ENCODE peak calls at places on chromosomes 2 and 18, in four cellular contexts. D, P, S and J are unnamed samples.
A peak's percentile ranks its signal among the peaks of the same experiment; 100 is the strongest.

GRCh38 chr2:241137276-241138190 is 11.7 kb downstream of the PASK start:
- DNase-seq in D (peak; percentile 24), P (no peak), S (no peak), J (no peak)

GRCh38 chr2:72023678-72024390 is 123.8 kb downstream of the CYP26B1 start:
- DNase-seq in D (no peak), P (no peak), S (no peak), J (no peak)

GRCh38 chr2:25339791-25340339 is 1.9 kb downstream of the DNMT3A start:
- DNase-seq in D (peak; percentile 71), P (peak; percentile 30), S (no peak), J (no peak)

GRCh38 chr2:196925768-196926561 is 542 bp downstream of the PGAP1 start:
- DNase-seq in D (peak; percentile 57), P (peak; percentile 44), S (peak; percentile 32), J (no peak)

GRCh38 chr2:160324161-160324768 is 124.2 kb upstream of the ITGB6 start:
- DNase-seq in D (peak; percentile 51), P (peak; percentile 33), S (peak; percentile 48), J (no peak)

GRCh38 chr18:31648966-31649429 is 35.4 kb downstream of the B4GALT6 start:
- DNase-seq in D (no peak), P (no peak), S (peak; percentile 75), J (peak; percentile 63)

GRCh38 chr2:18721038-18721922 is 131.9 kb upstream of the NT5C1B start:
- DNase-seq in D (no peak), P (no peak), S (no peak), J (no peak)

GRCh38 chr18:56563568-56563967 is 74.8 kb downstream of the TXNL1 start:
- DNase-seq in D (no peak), P (no peak), S (no peak), J (no peak)

GRCh38 chr2:239700946-239701345 is 300.1 kb upstream of the HDAC4 start:
- DNase-seq in D (no peak), P (no peak), S (no peak), J (no peak)

GRCh38 chr2:188414412-188414811 is 122.7 kb downstream of the GULP1 start:
- DNase-seq in D (no peak), P (no peak), S (peak; percentile 65), J (no peak)

GRCh38 chr2:136381722-136382633 is 264.0 kb upstream of the CXCR4 start:
- DNase-seq in D (no peak), P (no peak), S (no peak), J (no peak)

GRCh38 chr2:62197017-62197586 is 1.2 kb downstream of the B3GNT2 start:
- DNase-seq in D (peak; percentile 63), P (no peak), S (no peak), J (no peak)

GRCh38 chr2:25290811-25291510 is 50.8 kb downstream of the DNMT3A start:
- DNase-seq in D (no peak), P (no peak), S (peak; percentile 63), J (no peak)

GRCh38 chr2:203097735-203098134 is 83.1 kb downstream of the NBEAL1 start:
- DNase-seq in D (no peak), P (no peak), S (no peak), J (no peak)

GRCh38 chr18:9872823-9873222 is 12.9 kb upstream of the TXNDC2 start:
- DNase-seq in D (no peak), P (no peak), S (no peak), J (no peak)

GRCh38 chr18:49161627-49162026 is 210.9 kb upstream of the SMAD7 start:
- DNase-seq in D (no peak), P (no peak), S (peak; percentile 89), J (no peak)

GRCh38 chr2:158931577-158931976 is 36.9 kb upstream of the TANC1 start:
- DNase-seq in D (no peak), P (no peak), S (peak; percentile 90), J (no peak)

GRCh38 chr2:54240515-54241219 is 15.4 kb downstream of the TSPYL6 start:
- DNase-seq in D (no peak), P (no peak), S (peak; percentile 77), J (no peak)

GRCh38 chr2:138493334-138493733 is 8.2 kb upstream of the SPOPL start:
- DNase-seq in D (no peak), P (no peak), S (peak; percentile 13), J (no peak)

GRCh38 chr2:223366566-223366965 is 235.6 kb downstream of the SCG2 start:
- DNase-seq in D (no peak), P (no peak), S (no peak), J (no peak)

GRCh38 chr2:794554-795244 is 117.5 kb upstream of the TMEM18 start:
- DNase-seq in D (no peak), P (no peak), S (no peak), J (no peak)

GRCh38 chr2:20443276-20443920 is 3.5 kb upstream of the RHOB start:
- DNase-seq in D (no peak), P (no peak), S (no peak), J (peak; percentile 86)

GRCh38 chr2:218430721-218431120 is 11.8 kb downstream of the VIL1 start:
- DNase-seq in D (no peak), P (no peak), S (no peak), J (no peak)

GRCh38 chr2:177625744-177626655 is 233.4 kb downstream of the AGPS start:
- DNase-seq in D (no peak), P (no peak), S (no peak), J (no peak)

GRCh38 chr2:35973132-35973736 is 382.3 kb upstream of the CRIM1 start:
- DNase-seq in D (no peak), P (no peak), S (peak; percentile 43), J (peak; percentile 5)

GRCh38 chr2:65599693-65600092 is 167.3 kb upstream of the SPRED2 start:
- DNase-seq in D (no peak), P (no peak), S (no peak), J (no peak)

GRCh38 chr2:38610851-38611801 is 8.4 kb upstream of the HNRNPLL start:
- DNase-seq in D (no peak), P (no peak), S (peak; percentile 72), J (no peak)

GRCh38 chr2:220913384-220913783 is 658.7 kb downstream of the EPHA4 start:
- DNase-seq in D (no peak), P (no peak), S (peak; percentile 36), J (no peak)

GRCh38 chr2:204024503-204024902 is 87.9 kb downstream of the ICOS start:
- DNase-seq in D (no peak), P (peak; percentile 37), S (peak; percentile 33), J (no peak)

GRCh38 chr2:67295851-67296250 is 101.3 kb upstream of the ETAA1 start:
- DNase-seq in D (no peak), P (no peak), S (peak; percentile 30), J (no peak)

GRCh38 chr2:203225423-203226039 is 13.3 kb upstream of the CYP20A1 start:
- DNase-seq in D (no peak), P (no peak), S (peak; percentile 10), J (no peak)

GRCh38 chr2:33267745-33268144 is 208.7 kb upstream of the RASGRP3 start:
- DNase-seq in D (no peak), P (no peak), S (peak; percentile 29), J (no peak)
- TF ChIP-seq CTCF in D (no peak), P (no peak), S (no peak), J (no peak)

DNA sequence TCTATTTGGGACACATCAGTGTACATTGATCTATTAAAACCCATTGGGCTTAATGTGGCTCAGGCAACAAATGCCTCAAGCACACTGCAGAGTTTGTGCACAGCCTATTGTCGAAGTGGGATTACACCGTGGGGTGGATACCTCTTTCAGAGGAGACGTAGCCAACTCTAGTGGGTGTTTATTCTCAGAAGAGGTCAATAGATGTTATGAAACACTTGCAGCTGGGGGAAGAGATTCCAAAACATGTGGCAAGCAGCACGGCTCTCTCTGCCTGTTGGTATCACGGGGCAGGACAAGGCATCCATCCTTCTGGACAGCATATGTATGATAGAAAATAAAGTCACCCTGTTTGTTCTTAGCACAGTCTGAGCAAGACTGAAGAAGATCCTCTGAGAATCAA is 121.4 kb upstream of the COPS8 start:
- DNase-seq in D (no peak), P (no peak), S (no peak), J (no peak)
- H3K27me3 ChIP-seq in D (no peaks in the 10 kb centered on the region), P (no peaks in the 10 kb centered on the region), S (no peaks in the 10 kb centered on the region), J (no peaks in the 10 kb centered on the region)

GRCh38 chr18:76169733-76170132 is 325.3 kb downstream of the ZNF516 start:
- DNase-seq in D (no peak), P (no peak), S (no peak), J (no peak)
- TF ChIP-seq CTCF in D (no peak), P (no peak), S (no peak), J (no peak)

DNA sequence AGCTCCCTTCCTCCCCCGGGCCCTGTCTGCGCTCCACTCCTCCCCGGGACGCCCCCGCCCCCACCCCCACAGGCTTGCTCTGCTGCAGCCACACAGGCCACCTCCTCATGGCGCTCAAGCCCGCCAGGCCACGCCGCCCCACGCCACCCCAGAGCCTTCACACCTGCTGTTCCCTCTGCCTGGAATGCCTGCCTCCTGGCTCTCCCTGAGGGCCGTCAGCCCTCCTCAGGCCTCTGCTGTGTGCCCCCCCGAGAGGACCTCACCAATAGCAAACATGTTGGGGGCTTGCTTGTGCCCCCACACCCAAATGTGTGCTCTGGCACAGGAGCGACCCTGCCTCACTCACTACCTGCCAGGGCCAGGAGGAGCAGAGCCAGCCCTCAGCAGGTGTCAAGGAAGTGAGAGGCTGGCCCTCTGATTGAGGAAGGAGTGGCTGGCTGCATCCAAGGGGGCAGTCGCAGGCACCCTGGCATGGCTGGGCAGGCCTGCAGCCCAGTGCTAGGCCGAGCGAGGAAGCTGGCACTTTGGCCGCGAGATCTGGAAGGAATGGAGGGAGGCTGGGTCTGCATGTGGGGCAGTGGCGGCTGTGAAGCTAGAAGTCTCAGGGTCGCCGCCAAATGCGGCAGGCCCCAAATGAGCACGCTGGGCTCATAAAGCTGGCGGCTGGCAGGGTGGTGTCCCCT is 86.5 kb downstream of the INHBB start:
- DNase-seq in D (no peak), P (no peak), S (no peak), J (no peak)
- H3K27me3 ChIP-seq in D (no peaks in the 10 kb centered on the region), P (no peaks in the 10 kb centered on the region), S (peaks cover 5% of the 10 kb centered on the region), J (peaks cover 30% of the 10 kb centered on the region)

DNA sequence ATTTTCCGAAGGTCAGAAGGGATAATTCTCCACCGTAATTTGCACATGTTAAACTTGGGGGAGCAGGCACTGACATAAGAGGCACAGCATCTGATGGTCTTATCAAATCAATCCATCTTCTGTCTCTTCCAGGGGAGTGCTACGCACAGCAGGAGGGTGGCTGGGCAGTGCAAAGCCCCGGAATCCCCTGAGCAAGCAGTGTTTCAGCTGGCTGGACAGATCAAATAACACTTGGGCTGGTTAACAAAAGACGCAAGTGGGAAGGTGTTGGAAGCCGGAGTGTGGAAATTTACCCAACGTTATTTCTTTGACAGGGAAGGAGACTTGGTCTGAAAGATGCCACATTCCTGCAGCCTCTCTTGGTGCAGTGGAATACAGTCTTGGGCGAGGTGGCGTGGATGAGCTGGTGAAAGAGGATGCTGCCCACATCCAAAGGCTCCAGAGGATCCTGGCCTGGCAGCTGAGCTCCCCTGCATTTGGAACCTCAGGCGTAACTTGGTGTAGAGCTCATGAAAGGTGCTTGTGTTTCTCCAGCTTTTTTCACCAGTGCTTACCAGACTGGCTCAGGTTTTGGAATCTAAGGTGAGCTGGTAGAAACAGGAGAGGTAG is 103.0 kb downstream of the MAPK4 start:
- DNase-seq in D (no peak), P (no peak), S (no peak), J (no peak)
- TF ChIP-seq CTCF in D (no peak), P (no peak), S (no peak), J (no peak)